ENCODE peak calls at places on chromosomes 5 and 9, in nine cellular contexts. One of them, this sample, is unnamed.

GRCh38 chr5:143354025-143354424 is 49.5 kb downstream of the NR3C1 start:
- DNase-seq in CD4-positive, alpha-beta memory T cell: no peak
- DNase-seq in A673: no peak
- DNase-seq in GM23248: no peak
- DNase-seq in CD8-positive, alpha-beta memory T cell: no peak
- DNase-seq in left lung: no peak
- DNase-seq in left ventricle myocardium inferior: no peak
- DNase-seq in coronary artery: no peak
- DNase-seq in spleen: no peak
- DNase-seq in this sample: no peak

GRCh38 chr5:55868846-55869245 is 17.7 kb downstream of the IL31RA start:
- DNase-seq in coronary artery: no peak
- DNase-seq in GM23248: peak
- DNase-seq in left lung: no peak
- DNase-seq in left ventricle myocardium inferior: no peak
- DNase-seq in CD8-positive, alpha-beta memory T cell: no peak
- DNase-seq in CD4-positive, alpha-beta memory T cell: no peak
- DNase-seq in A673: peak
- DNase-seq in spleen: no peak
- DNase-seq in this sample: peak

GRCh38 chr9:75658301-75658919 is 232.1 kb upstream of the PCSK5 start:
- DNase-seq in coronary artery: no peak
- DNase-seq in A673: no peak
- DNase-seq in CD4-positive, alpha-beta memory T cell: no peak
- DNase-seq in GM23248: no peak
- DNase-seq in left ventricle myocardium inferior: no peak
- DNase-seq in left lung: no peak
- DNase-seq in spleen: no peak
- DNase-seq in CD8-positive, alpha-beta memory T cell: no peak
- DNase-seq in this sample: peak

GRCh38 chr5:54296386-54296785 is 14.0 kb downstream of the ARL15 start:
- DNase-seq in CD4-positive, alpha-beta memory T cell: no peak
- DNase-seq in spleen: no peak
- DNase-seq in A673: no peak
- DNase-seq in left lung: peak
- DNase-seq in GM23248: no peak
- DNase-seq in left ventricle myocardium inferior: no peak
- DNase-seq in CD8-positive, alpha-beta memory T cell: no peak
- DNase-seq in coronary artery: no peak
- DNase-seq in this sample: no peak

GRCh38 chr5:127343313-127343712 is 52.7 kb downstream of the MEGF10 start:
- DNase-seq in GM23248: no peak
- DNase-seq in A673: no peak
- DNase-seq in CD8-positive, alpha-beta memory T cell: no peak
- DNase-seq in left ventricle myocardium inferior: no peak
- DNase-seq in spleen: no peak
- DNase-seq in coronary artery: no peak
- DNase-seq in left lung: no peak
- DNase-seq in CD4-positive, alpha-beta memory T cell: no peak
- DNase-seq in this sample: no peak

GRCh38 chr5:76041863-76042262 is 41.3 kb upstream of the SV2C start:
- DNase-seq in A673: peak
- DNase-seq in coronary artery: no peak
- DNase-seq in GM23248: no peak
- DNase-seq in spleen: no peak
- DNase-seq in CD8-positive, alpha-beta memory T cell: no peak
- DNase-seq in left lung: no peak
- DNase-seq in CD4-positive, alpha-beta memory T cell: no peak
- DNase-seq in left ventricle myocardium inferior: no peak
- DNase-seq in this sample: no peak

GRCh38 chr9:33731142-33731541 is 64.2 kb upstream of the PRSS3 start:
- DNase-seq in coronary artery: no peak
- DNase-seq in left lung: no peak
- DNase-seq in A673: no peak
- DNase-seq in CD4-positive, alpha-beta memory T cell: no peak
- DNase-seq in spleen: no peak
- DNase-seq in CD8-positive, alpha-beta memory T cell: no peak
- DNase-seq in GM23248: no peak
- DNase-seq in left ventricle myocardium inferior: no peak
- DNase-seq in this sample: no peak

GRCh38 chr9:121609845-121610637 is 41.4 kb upstream of the DAB2IP start:
- DNase-seq in CD8-positive, alpha-beta memory T cell: no peak
- DNase-seq in A673: no peak
- DNase-seq in left ventricle myocardium inferior: no peak
- DNase-seq in CD4-positive, alpha-beta memory T cell: no peak
- DNase-seq in spleen: no peak
- DNase-seq in left lung: peak
- DNase-seq in GM23248: peak
- DNase-seq in coronary artery: no peak
- DNase-seq in this sample: no peak

GRCh38 chr5:146340260-146341081 is 1.8 kb downstream of the POU4F3 start:
- DNase-seq in spleen: no peak
- DNase-seq in coronary artery: no peak
- DNase-seq in GM23248: peak
- DNase-seq in CD8-positive, alpha-beta memory T cell: no peak
- DNase-seq in left lung: no peak
- DNase-seq in CD4-positive, alpha-beta memory T cell: no peak
- DNase-seq in A673: peak
- DNase-seq in left ventricle myocardium inferior: peak
- DNase-seq in this sample: peak

GRCh38 chr5:19928556-19929421 is 59.2 kb downstream of the CDH18 start:
- DNase-seq in coronary artery: no peak
- DNase-seq in left ventricle myocardium inferior: no peak
- DNase-seq in left lung: no peak
- DNase-seq in GM23248: peak
- DNase-seq in A673: peak
- DNase-seq in CD8-positive, alpha-beta memory T cell: no peak
- DNase-seq in CD4-positive, alpha-beta memory T cell: no peak
- DNase-seq in spleen: no peak
- DNase-seq in this sample: peak

GRCh38 chr9:129142536-129142935 is 31.3 kb downstream of the PTPA start:
- DNase-seq in CD4-positive, alpha-beta memory T cell: no peak
- DNase-seq in A673: no peak
- DNase-seq in CD8-positive, alpha-beta memory T cell: no peak
- DNase-seq in left lung: no peak
- DNase-seq in coronary artery: no peak
- DNase-seq in spleen: no peak
- DNase-seq in GM23248: no peak
- DNase-seq in left ventricle myocardium inferior: no peak
- DNase-seq in this sample: no peak

GRCh38 chr5:166014256-166014655 is 2277.2 kb upstream of the WWC1 start:
- DNase-seq in A673: no peak
- DNase-seq in CD4-positive, alpha-beta memory T cell: no peak
- DNase-seq in left lung: no peak
- DNase-seq in GM23248: no peak
- DNase-seq in left ventricle myocardium inferior: no peak
- DNase-seq in CD8-positive, alpha-beta memory T cell: no peak
- DNase-seq in spleen: no peak
- DNase-seq in coronary artery: no peak
- DNase-seq in this sample: no peak

GRCh38 chr9:71504636-71505035 is 263.7 kb downstream of the CEMIP2 start:
- DNase-seq in GM23248: no peak
- DNase-seq in spleen: no peak
- DNase-seq in left lung: no peak
- DNase-seq in CD4-positive, alpha-beta memory T cell: no peak
- DNase-seq in left ventricle myocardium inferior: no peak
- DNase-seq in A673: no peak
- DNase-seq in CD8-positive, alpha-beta memory T cell: no peak
- DNase-seq in coronary artery: no peak
- DNase-seq in this sample: peak

GRCh38 chr9:19965336-19965735 is 176.5 kb upstream of the SLC24A2 start:
- DNase-seq in coronary artery: no peak
- DNase-seq in GM23248: peak
- DNase-seq in left lung: no peak
- DNase-seq in CD4-positive, alpha-beta memory T cell: no peak
- DNase-seq in CD8-positive, alpha-beta memory T cell: no peak
- DNase-seq in left ventricle myocardium inferior: no peak
- DNase-seq in spleen: no peak
- DNase-seq in A673: no peak
- DNase-seq in this sample: peak

GRCh38 chr9:120306088-120306487 is 273.9 kb downstream of the CDK5RAP2 start:
- DNase-seq in CD8-positive, alpha-beta memory T cell: no peak
- DNase-seq in left lung: no peak
- DNase-seq in coronary artery: no peak
- DNase-seq in CD4-positive, alpha-beta memory T cell: no peak
- DNase-seq in spleen: no peak
- DNase-seq in left ventricle myocardium inferior: no peak
- DNase-seq in GM23248: no peak
- DNase-seq in A673: no peak
- DNase-seq in this sample: no peak

GRCh38 chr5:57450991-57451876 is 31.4 kb downstream of the ACTBL2 start:
- DNase-seq in spleen: no peak
- DNase-seq in CD8-positive, alpha-beta memory T cell: no peak
- DNase-seq in left lung: no peak
- DNase-seq in CD4-positive, alpha-beta memory T cell: peak
- DNase-seq in left ventricle myocardium inferior: no peak
- DNase-seq in GM23248: no peak
- DNase-seq in A673: peak
- DNase-seq in coronary artery: no peak
- DNase-seq in this sample: peak

GRCh38 chr5:135027699-135028615 is 6.1 kb downstream of the PITX1 start:
- DNase-seq in left lung: peak
- DNase-seq in left ventricle myocardium inferior: no peak
- DNase-seq in GM23248: no peak
- DNase-seq in spleen: no peak
- DNase-seq in A673: no peak
- DNase-seq in CD8-positive, alpha-beta memory T cell: no peak
- DNase-seq in coronary artery: no peak
- DNase-seq in CD4-positive, alpha-beta memory T cell: no peak
- DNase-seq in this sample: no peak

GRCh38 chr5:4630031-4630430 is 510.1 kb upstream of the ADAMTS16 start:
- DNase-seq in left ventricle myocardium inferior: no peak
- DNase-seq in CD8-positive, alpha-beta memory T cell: no peak
- DNase-seq in CD4-positive, alpha-beta memory T cell: no peak
- DNase-seq in coronary artery: no peak
- DNase-seq in left lung: no peak
- DNase-seq in GM23248: no peak
- DNase-seq in spleen: no peak
- DNase-seq in A673: no peak
- DNase-seq in this sample: no peak

GRCh38 chr5:169299146-169299545 is 1.8 kb downstream of the SLIT3 start:
- DNase-seq in CD4-positive, alpha-beta memory T cell: no peak
- DNase-seq in left ventricle myocardium inferior: no peak
- DNase-seq in A673: no peak
- DNase-seq in left lung: no peak
- DNase-seq in coronary artery: no peak
- DNase-seq in CD8-positive, alpha-beta memory T cell: no peak
- DNase-seq in spleen: no peak
- DNase-seq in GM23248: peak
- DNase-seq in this sample: no peak
- H3K4me3 ChIP-seq in CD4-positive, alpha-beta memory T cell: no peak
- H3K4me3 ChIP-seq in left ventricle myocardium inferior: peak
- H3K4me3 ChIP-seq in A673: no peak
- H3K4me3 ChIP-seq in left lung: peak
- H3K4me3 ChIP-seq in coronary artery: peak
- H3K4me3 ChIP-seq in CD8-positive, alpha-beta memory T cell: no peak
- H3K4me3 ChIP-seq in spleen: peak
- H3K4me3 ChIP-seq in GM23248: peak
- H3K4me3 ChIP-seq in this sample: peak

DNA sequence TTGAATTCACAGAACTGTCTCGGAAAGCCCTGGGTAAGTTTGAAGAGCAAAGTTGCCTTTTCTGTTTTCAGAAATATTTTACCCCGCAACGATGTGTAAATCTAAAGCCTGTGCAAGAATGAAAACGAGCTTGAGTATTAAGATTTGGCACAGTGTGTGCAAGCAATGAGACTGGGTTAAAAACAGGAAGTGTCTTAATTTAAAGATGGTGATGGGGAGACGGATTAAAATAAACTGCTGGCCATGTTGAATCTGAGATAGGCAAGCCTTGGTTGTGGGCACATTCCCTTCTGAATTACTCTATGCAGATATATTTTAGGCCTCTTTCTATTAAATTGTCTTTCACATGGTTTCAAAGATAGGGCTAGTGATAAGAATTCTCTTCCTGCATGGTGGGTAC is 294.2 kb upstream of the DMRT1 start:
- DNase-seq in left lung: no peak
- DNase-seq in A673: no peak
- DNase-seq in CD4-positive, alpha-beta memory T cell: no peak
- DNase-seq in CD8-positive, alpha-beta memory T cell: no peak
- DNase-seq in spleen: no peak
- DNase-seq in left ventricle myocardium inferior: no peak
- DNase-seq in coronary artery: no peak
- DNase-seq in GM23248: no peak
- DNase-seq in this sample: no peak
- H3K4me3 ChIP-seq in left lung: no peak
- H3K4me3 ChIP-seq in A673: no peak
- H3K4me3 ChIP-seq in CD4-positive, alpha-beta memory T cell: no peak
- H3K4me3 ChIP-seq in CD8-positive, alpha-beta memory T cell: no peak
- H3K4me3 ChIP-seq in spleen: peak
- H3K4me3 ChIP-seq in left ventricle myocardium inferior: peak
- H3K4me3 ChIP-seq in coronary artery: peak
- H3K4me3 ChIP-seq in GM23248: no peak
- H3K4me3 ChIP-seq in this sample: no peak

GRCh38 chr9:25505644-25506043 is 172.6 kb downstream of the TUSC1 start:
- DNase-seq in left ventricle myocardium inferior: no peak
- DNase-seq in CD8-positive, alpha-beta memory T cell: no peak
- DNase-seq in left lung: no peak
- DNase-seq in CD4-positive, alpha-beta memory T cell: no peak
- DNase-seq in GM23248: no peak
- DNase-seq in A673: no peak
- DNase-seq in spleen: no peak
- DNase-seq in coronary artery: no peak
- DNase-seq in this sample: no peak
- H3K4me3 ChIP-seq in left ventricle myocardium inferior: no peak
- H3K4me3 ChIP-seq in CD8-positive, alpha-beta memory T cell: no peak
- H3K4me3 ChIP-seq in left lung: no peak
- H3K4me3 ChIP-seq in CD4-positive, alpha-beta memory T cell: no peak
- H3K4me3 ChIP-seq in GM23248: no peak
- H3K4me3 ChIP-seq in A673: no peak
- H3K4me3 ChIP-seq in spleen: no peak
- H3K4me3 ChIP-seq in coronary artery: no peak
- H3K4me3 ChIP-seq in this sample: no peak

DNA sequence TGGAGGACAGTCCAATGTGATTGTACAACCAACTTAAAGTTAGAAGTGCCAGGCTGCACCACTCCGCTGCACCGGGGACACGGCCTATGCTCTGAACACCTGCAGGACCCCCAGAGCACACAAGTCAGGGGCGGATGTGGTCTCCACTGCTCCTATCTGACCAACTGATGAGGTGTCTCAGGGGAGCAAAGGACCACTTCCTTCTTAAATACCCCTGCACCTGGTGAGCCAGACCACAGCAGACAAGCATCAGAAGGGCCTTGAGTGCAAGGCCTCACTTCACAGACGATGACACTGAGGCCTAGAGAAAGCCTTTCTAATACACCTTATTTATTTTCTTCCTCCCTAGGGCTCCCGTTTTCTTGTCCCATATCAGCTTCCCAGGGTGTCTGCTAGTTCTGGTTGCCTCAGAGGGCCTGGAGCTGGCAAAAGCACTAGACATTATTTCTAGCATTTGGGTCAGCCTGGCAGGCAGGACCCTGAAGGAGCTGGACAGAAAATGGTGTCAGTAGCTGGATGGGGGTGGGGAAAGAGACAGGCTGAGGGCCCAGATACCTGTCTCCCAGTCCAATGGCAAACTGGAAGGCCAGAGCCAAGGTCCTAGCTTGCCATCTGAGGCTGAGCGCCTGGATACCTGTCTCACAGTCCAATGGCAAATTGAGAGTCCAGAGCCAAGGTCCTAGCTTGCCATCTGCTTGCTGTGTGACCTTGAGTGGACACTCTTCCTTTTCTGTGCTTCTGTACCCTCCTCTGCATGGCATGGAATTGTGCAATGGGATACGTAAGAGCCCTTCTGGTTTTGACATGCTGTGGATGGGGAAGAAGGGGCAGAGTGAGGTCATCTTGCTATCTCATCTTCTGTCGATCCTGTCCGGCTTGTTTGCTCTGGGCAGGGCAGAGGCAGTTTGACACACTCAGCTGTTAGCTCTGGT is 9.0 kb downstream of the CCDC69 start:
- DNase-seq in GM23248: no peak
- DNase-seq in left lung: no peak
- DNase-seq in left ventricle myocardium inferior: no peak
- DNase-seq in CD4-positive, alpha-beta memory T cell: peak
- DNase-seq in A673: no peak
- DNase-seq in spleen: peak
- DNase-seq in coronary artery: no peak
- DNase-seq in CD8-positive, alpha-beta memory T cell: peak
- DNase-seq in this sample: no peak
- H3K4me3 ChIP-seq in GM23248: no peak
- H3K4me3 ChIP-seq in left lung: peak
- H3K4me3 ChIP-seq in left ventricle myocardium inferior: no peak
- H3K4me3 ChIP-seq in CD4-positive, alpha-beta memory T cell: peak
- H3K4me3 ChIP-seq in A673: no peak
- H3K4me3 ChIP-seq in spleen: peak
- H3K4me3 ChIP-seq in coronary artery: peak
- H3K4me3 ChIP-seq in CD8-positive, alpha-beta memory T cell: peak
- H3K4me3 ChIP-seq in this sample: no peak